ENCODE peak calls at places on chromosomes 6 and 20, in seven cellular contexts. R, C, J, M, V, K and U are unnamed samples.

GRCh38 chr20:53028337-53029007 is 56.3 kb downstream of the TSHZ2 start:
- DNase-seq in V (no peak), K (no peak), J (no peak), C (no peak), R (no peak), M (no peak), U (no peak)

GRCh38 chr6:150323205-150323604 is 45.6 kb upstream of the IYD start:
- DNase-seq in M (no peak), K (no peak), V (no peak), R (no peak), J (no peak), C (no peak), U (no peak)

GRCh38 chr6:118781897-118782296 is 112.1 kb upstream of the ASF1A start:
- DNase-seq in M (no peak), C (no peak), J (no peak), K (no peak), R (no peak), V (no peak), U (no peak)

GRCh38 chr6:44528716-44529115 is 141.2 kb downstream of the CDC5L start:
- DNase-seq in K (no peak), M (no peak), V (no peak), J (no peak), R (no peak), C (no peak), U (no peak)

GRCh38 chr6:129936329-129937165 is 75.4 kb upstream of the TMEM244 start:
- DNase-seq in C (peak; percentile 4), J (peak; percentile 74), R (peak; percentile 11), V (peak; percentile 14), K (peak; percentile 32), M (no peak), U (peak; percentile 49)

GRCh38 chr6:24480705-24481104 is 8.7 kb downstream of the GPLD1 start:
- DNase-seq in R (no peak), K (no peak), M (no peak), C (no peak), V (no peak), J (no peak), U (no peak)

GRCh38 chr20:2524435-2525272 is 11.7 kb upstream of the TMC2 start:
- DNase-seq in K (peak; percentile 92), C (peak; percentile 69), V (peak; percentile 83), R (peak; percentile 87), J (peak; percentile 89), M (peak; percentile 79), U (peak; percentile 86)

GRCh38 chr20:19406371-19406770 is 193.9 kb downstream of the SLC24A3 start:
- DNase-seq in M (no peak), K (no peak), R (no peak), V (no peak), J (no peak), C (no peak), U (no peak)

GRCh38 chr6:38268342-38268741 is 371.4 kb downstream of the BTBD9 start:
- DNase-seq in R (no peak), C (no peak), M (no peak), J (no peak), V (no peak), K (no peak), U (no peak)

GRCh38 chr6:163162007-163162873 is 252.3 kb upstream of the QKI start:
- DNase-seq in J (no peak), M (no peak), C (no peak), V (no peak), R (no peak), K (no peak), U (no peak)

GRCh38 chr20:12252793-12253192 is 335.1 kb downstream of the BTBD3 start:
- DNase-seq in C (no peak), J (no peak), K (no peak), M (no peak), R (no peak), V (no peak), U (no peak)

GRCh38 chr6:30463651-30464618 is 25.4 kb upstream of the HLA-E start:
- DNase-seq in J (no peak), K (peak; percentile 36), C (no peak), R (peak; percentile 47), V (peak; percentile 42), M (no peak), U (peak; percentile 37)

GRCh38 chr6:16318538-16318937 is 80.2 kb downstream of the GMPR start:
- DNase-seq in J (peak; percentile 13), K (no peak), C (peak; percentile 15), R (peak; percentile 18), V (no peak), M (no peak), U (peak; percentile 52)

GRCh38 chr6:157688960-157689599 is 134.0 kb upstream of the SNX9 start:
- DNase-seq in V (no peak), J (peak; percentile 30), R (no peak), M (peak; percentile 68), K (no peak), C (no peak), U (no peak)

GRCh38 chr6:121592955-121593665 is 157.7 kb downstream of the GJA1 start:
- DNase-seq in M (no peak), J (no peak), R (no peak), V (no peak), K (no peak), C (no peak), U (no peak)

GRCh38 chr20:62727584-62728027 is 19.0 kb downstream of the NTSR1 start:
- DNase-seq in V (no peak), K (no peak), J (no peak), R (no peak), M (no peak), C (no peak), U (no peak)

GRCh38 chr6:136440187-136440582 is 110.0 kb downstream of the MAP7 start:
- DNase-seq in K (no peak), J (no peak), C (no peak), M (no peak), V (no peak), R (no peak), U (no peak)

GRCh38 chr6:148771212-148771601 is 24.4 kb downstream of the UST start:
- DNase-seq in K (no peak), V (no peak), R (no peak), M (peak; percentile 30), J (no peak), C (no peak), U (no peak)

GRCh38 chr6:99592900-99593299 is 13.7 kb upstream of the PRDM13 start:
- DNase-seq in R (no peak), K (no peak), C (no peak), J (no peak), M (no peak), V (no peak), U (no peak)

GRCh38 chr6:25035451-25036435 is 100.0 kb upstream of the RIPOR2 start:
- DNase-seq in J (no peak), R (no peak), K (no peak), V (no peak), C (no peak), M (no peak), U (no peak)

GRCh38 chr6:10964684-10965083 is 77.8 kb downstream of the SYCP2L start:
- DNase-seq in R (no peak), K (no peak), V (no peak), C (no peak), J (no peak), M (no peak), U (no peak)

GRCh38 chr6:152726313-152726712 is 24.3 kb upstream of the VIP start:
- DNase-seq in M (no peak), V (no peak), R (no peak), C (no peak), K (no peak), J (no peak), U (no peak)

GRCh38 chr6:30355281-30355680 is 10.3 kb downstream of the RPP21 start:
- DNase-seq in K (no peak), C (no peak), V (no peak), J (no peak), R (no peak), M (no peak), U (no peak)

GRCh38 chr20:5612476-5613291 is 137.5 kb upstream of the SHLD1 start:
- DNase-seq in M (no peak), V (no peak), K (no peak), R (no peak), C (no peak), J (peak; percentile 54), U (no peak)

GRCh38 chr20:37571033-37571432 is 43.4 kb upstream of the BLCAP start:
- DNase-seq in K (no peak), R (no peak), V (no peak), C (no peak), J (no peak), M (no peak), U (no peak)

GRCh38 chr6:85676086-85676729 is 33.5 kb upstream of the SYNCRIP start:
- DNase-seq in V (no peak), J (peak; percentile 16), K (no peak), M (no peak), R (no peak), C (no peak), U (no peak)

GRCh38 chr20:33796263-33796906 is 14.8 kb upstream of the CHMP4B start:
- DNase-seq in R (no peak), J (no peak), V (no peak), C (no peak), K (no peak), M (peak; percentile 80), U (no peak)

GRCh38 chr6:21529431-21529830 is 64.1 kb upstream of the SOX4 start:
- DNase-seq in C (no peak), V (no peak), M (no peak), J (no peak), R (no peak), K (no peak), U (no peak)

GRCh38 chr6:42452171-42453026 is 673 bp upstream of the TRERF1 start:
- DNase-seq in M (peak; percentile 77), R (peak; percentile 45), J (peak; percentile 47), V (no peak), C (peak; percentile 24), K (peak; percentile 26), U (peak; percentile 81)

GRCh38 chr6:169386431-169387057 is 132.9 kb upstream of the THBS2 start:
- DNase-seq in K (no peak), R (no peak), V (no peak), M (no peak), C (no peak), J (no peak), U (no peak)

GRCh38 chr6:6007311-6008113 is 787 bp upstream of the NRN1 start:
- DNase-seq in K (no peak), R (no peak), V (no peak), J (peak; percentile 73), C (no peak), M (no peak), U (peak; percentile 60)

GRCh38 chr6:46849361-46849690 is 56.1 kb downstream of the MEP1A start:
- DNase-seq in V (no peak), C (no peak), R (no peak), M (no peak), K (no peak), J (no peak), U (no peak)